ENCODE peak calls at places on chromosome 6, in four cellular contexts. One of them, this sample, is unnamed.

GRCh38 chr6:127030111-127030510 is 88.4 kb upstream of the RSPO3 start:
- DNase-seq in fibroblast of gingiva: peak
- DNase-seq in CD4-positive, CD25-positive, alpha-beta regulatory T cell: no peak
- DNase-seq in mammary epithelial cell: no peak
- DNase-seq in this sample: no peak

GRCh38 chr6:5181494-5182287 is 79.1 kb downstream of the LYRM4 start:
- DNase-seq in fibroblast of gingiva: no peak
- DNase-seq in CD4-positive, CD25-positive, alpha-beta regulatory T cell: no peak
- DNase-seq in mammary epithelial cell: no peak
- DNase-seq in this sample: no peak

GRCh38 chr6:168716581-168716980 is 275.6 kb downstream of the SMOC2 start:
- DNase-seq in fibroblast of gingiva: no peak
- DNase-seq in CD4-positive, CD25-positive, alpha-beta regulatory T cell: no peak
- DNase-seq in mammary epithelial cell: no peak
- DNase-seq in this sample: no peak

GRCh38 chr6:49082611-49083010 is 380.4 kb downstream of the MMUT start:
- DNase-seq in fibroblast of gingiva: no peak
- DNase-seq in CD4-positive, CD25-positive, alpha-beta regulatory T cell: no peak
- DNase-seq in mammary epithelial cell: peak
- DNase-seq in this sample: no peak

GRCh38 chr6:31686483-31686882 is 5.6 kb upstream of the LY6G5C start:
- DNase-seq in fibroblast of gingiva: no peak
- DNase-seq in CD4-positive, CD25-positive, alpha-beta regulatory T cell: no peak
- DNase-seq in mammary epithelial cell: no peak
- DNase-seq in this sample: no peak

GRCh38 chr6:147135211-147135672 is 69.0 kb upstream of the STXBP5 start:
- DNase-seq in fibroblast of gingiva: peak
- DNase-seq in CD4-positive, CD25-positive, alpha-beta regulatory T cell: no peak
- DNase-seq in mammary epithelial cell: peak
- DNase-seq in this sample: no peak

GRCh38 chr6:26576929-26577719 is 19.6 kb upstream of the ABT1 start:
- DNase-seq in fibroblast of gingiva: peak
- DNase-seq in CD4-positive, CD25-positive, alpha-beta regulatory T cell: peak
- DNase-seq in mammary epithelial cell: peak
- DNase-seq in this sample: peak

GRCh38 chr6:148193063-148193680 is 149.5 kb upstream of the SASH1 start:
- DNase-seq in fibroblast of gingiva: no peak
- DNase-seq in CD4-positive, CD25-positive, alpha-beta regulatory T cell: no peak
- DNase-seq in mammary epithelial cell: peak
- DNase-seq in this sample: no peak

GRCh38 chr6:130337534-130337933 is 28.3 kb upstream of the TMEM200A start:
- DNase-seq in fibroblast of gingiva: no peak
- DNase-seq in CD4-positive, CD25-positive, alpha-beta regulatory T cell: no peak
- DNase-seq in mammary epithelial cell: no peak
- DNase-seq in this sample: no peak

GRCh38 chr6:161908872-161909271 is 635.0 kb upstream of the AGPAT4 start:
- DNase-seq in fibroblast of gingiva: no peak
- DNase-seq in CD4-positive, CD25-positive, alpha-beta regulatory T cell: no peak
- DNase-seq in mammary epithelial cell: no peak
- DNase-seq in this sample: no peak

GRCh38 chr6:111566873-111567517 is 38.7 kb downstream of the TRAF3IP2 start:
- DNase-seq in fibroblast of gingiva: no peak
- DNase-seq in CD4-positive, CD25-positive, alpha-beta regulatory T cell: no peak
- DNase-seq in mammary epithelial cell: peak
- DNase-seq in this sample: no peak

GRCh38 chr6:24274441-24275083 is 83.3 kb downstream of the DCDC2 start:
- DNase-seq in fibroblast of gingiva: peak
- DNase-seq in CD4-positive, CD25-positive, alpha-beta regulatory T cell: no peak
- DNase-seq in mammary epithelial cell: peak
- DNase-seq in this sample: no peak

GRCh38 chr6:127069659-127070279 is 48.7 kb upstream of the RSPO3 start:
- DNase-seq in fibroblast of gingiva: peak
- DNase-seq in CD4-positive, CD25-positive, alpha-beta regulatory T cell: no peak
- DNase-seq in mammary epithelial cell: peak
- DNase-seq in this sample: no peak

GRCh38 chr6:11317885-11318771 is 85.7 kb upstream of the NEDD9 start:
- DNase-seq in fibroblast of gingiva: peak
- DNase-seq in CD4-positive, CD25-positive, alpha-beta regulatory T cell: peak
- DNase-seq in mammary epithelial cell: peak
- DNase-seq in this sample: peak

GRCh38 chr6:115882771-115883170 is 177.9 kb downstream of the FRK start:
- DNase-seq in fibroblast of gingiva: no peak
- DNase-seq in CD4-positive, CD25-positive, alpha-beta regulatory T cell: no peak
- DNase-seq in mammary epithelial cell: peak
- DNase-seq in this sample: no peak

GRCh38 chr6:63272397-63272796 is 47.4 kb downstream of the LGSN start:
- DNase-seq in fibroblast of gingiva: no peak
- DNase-seq in CD4-positive, CD25-positive, alpha-beta regulatory T cell: no peak
- DNase-seq in mammary epithelial cell: peak
- DNase-seq in this sample: no peak

GRCh38 chr6:28656715-28657114 is 131.0 kb downstream of the GPX5 start:
- DNase-seq in fibroblast of gingiva: no peak
- DNase-seq in CD4-positive, CD25-positive, alpha-beta regulatory T cell: no peak
- DNase-seq in mammary epithelial cell: no peak
- DNase-seq in this sample: no peak

GRCh38 chr6:16519265-16520242 is 241.7 kb downstream of the ATXN1 start:
- DNase-seq in fibroblast of gingiva: no peak
- DNase-seq in CD4-positive, CD25-positive, alpha-beta regulatory T cell: no peak
- DNase-seq in mammary epithelial cell: peak
- DNase-seq in this sample: no peak

GRCh38 chr6:169668203-169668847 is 33.5 kb downstream of the WDR27 start:
- DNase-seq in fibroblast of gingiva: no peak
- DNase-seq in CD4-positive, CD25-positive, alpha-beta regulatory T cell: no peak
- DNase-seq in mammary epithelial cell: no peak
- DNase-seq in this sample: no peak

GRCh38 chr6:10529231-10529801 is 8.2 kb downstream of the GCNT2 start:
- DNase-seq in fibroblast of gingiva: no peak
- DNase-seq in CD4-positive, CD25-positive, alpha-beta regulatory T cell: no peak
- DNase-seq in mammary epithelial cell: no peak
- DNase-seq in this sample: no peak

This sample was measured in GM12864.